ENCODE peak calls at places on chromosomes 4 and X, in six cellular contexts. P is Caco-2, M is breast epithelium, W is ascending aorta, C is HL-60, J is lung. S is an unnamed sample.

GRCh38 chr4:165720411-165721082 is 152.5 kb upstream of the TLL1 start:
- DNase-seq in P (no peak), M (no peak), W (no peak), C (no peak), J (no peak), S (no peak)

GRCh38 chrX:71236858-71237257 is 13.8 kb downstream of the GJB1 start:
- DNase-seq in P (no peak), M (no peak), W (no peak), C (no peak), J (no peak), S (no peak)

GRCh38 chrX:71103110-71103983 is 3.2 kb downstream of the CXorf65 start:
- DNase-seq in P (peak), M (no peak), W (no peak), C (no peak), J (no peak), S (no peak)

GRCh38 chrX:49184294-49185061 is 1.7 kb downstream of the PRICKLE3 start:
- DNase-seq in P (no peak), M (peak), W (peak), C (no peak), J (peak), S (no peak)

GRCh38 chrX:69014200-69014599 is 151.1 kb downstream of the PJA1 start:
- DNase-seq in P (no peak), M (no peak), W (peak), C (no peak), J (peak), S (no peak)

GRCh38 chrX:155768036-155768769 is 112.9 kb upstream of the VAMP7 start:
- DNase-seq in P (no peak), M (no peak), W (no peak), C (no peak), J (no peak), S (no peak)

GRCh38 chr4:113919611-113920010 is 59.8 kb downstream of the ARSJ start:
- DNase-seq in P (no peak), M (no peak), W (no peak), C (no peak), J (no peak), S (no peak)

GRCh38 chrX:129706395-129707072 is 32.2 kb upstream of the XPNPEP2 start:
- DNase-seq in P (no peak), M (peak), W (peak), C (no peak), J (no peak), S (no peak)

GRCh38 chr4:38860788-38861424 is 4.3 kb upstream of the TLR6 start:
- DNase-seq in P (peak), M (no peak), W (no peak), C (peak), J (peak), S (peak)

GRCh38 chrX:12955882-12956703 is 18.8 kb upstream of the TMSB4X start:
- DNase-seq in P (peak), M (no peak), W (peak), C (peak), J (peak), S (no peak)

GRCh38 chr4:80035336-80035735 is 37.7 kb downstream of the ANTXR2 start:
- DNase-seq in P (no peak), M (no peak), W (no peak), C (no peak), J (no peak), S (no peak)

GRCh38 chr4:63430105-63430504 is 979.1 kb downstream of the TECRL start:
- DNase-seq in P (no peak), M (no peak), W (no peak), C (no peak), J (no peak), S (no peak)

GRCh38 chr4:175346381-175346780 is 428.2 kb downstream of the ADAM29 start:
- DNase-seq in P (no peak), M (no peak), W (no peak), C (no peak), J (no peak), S (no peak)

GRCh38 chrX:1261285-1261684 is 7.3 kb upstream of the CSF2RA start:
- DNase-seq in P (no peak), M (no peak), W (no peak), C (no peak), J (no peak), S (no peak)

GRCh38 chrX:22300130-22300529 is 27.4 kb downstream of the CBLL2 start:
- DNase-seq in P (no peak), M (no peak), W (no peak), C (no peak), J (no peak), S (no peak)

GRCh38 chr4:40247350-40247749 is 50.5 kb downstream of the RHOH start:
- DNase-seq in P (no peak), M (no peak), W (no peak), C (no peak), J (no peak), S (no peak)

GRCh38 chrX:49309401-49309981 is 6.0 kb downstream of the GAGE10 start:
- DNase-seq in P (peak), M (no peak), W (no peak), C (no peak), J (no peak), S (no peak)

GRCh38 chr4:128955751-128956150 is 137.6 kb downstream of the SCLT1 start:
- DNase-seq in P (no peak), M (no peak), W (no peak), C (no peak), J (no peak), S (no peak)

GRCh38 chr4:84583871-84584373 is 995 bp downstream of the CDS1 start:
- DNase-seq in P (no peak), M (no peak), W (no peak), C (no peak), J (no peak), S (no peak)

DNA sequence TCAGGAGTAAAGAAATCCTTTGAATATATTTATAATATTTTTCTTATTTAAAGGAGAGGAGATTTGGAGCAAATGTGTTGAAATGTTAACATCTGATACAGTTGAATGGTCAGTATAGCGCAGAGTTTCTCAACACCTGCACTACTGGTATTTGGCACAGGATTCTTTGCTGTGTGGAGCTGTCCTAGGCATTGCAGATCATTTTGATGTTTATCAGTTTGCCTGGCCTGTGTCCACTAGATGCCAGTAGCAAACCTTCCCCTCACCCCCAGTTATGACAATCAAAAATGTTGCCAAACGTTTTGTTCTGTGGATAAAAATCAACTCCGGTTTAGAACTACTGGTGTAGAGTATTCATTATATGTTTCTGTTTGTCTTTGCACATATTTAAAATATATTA is 765.3 kb upstream of the SLIT2 start:
- DNase-seq in P (no peak), M (no peak), W (no peak), C (no peak), J (no peak), S (no peak)
- TF ChIP-seq CTCF in P (no peak), M (no peak), W (no peak), C (no peak), J (no peak), S (no peak)

DNA sequence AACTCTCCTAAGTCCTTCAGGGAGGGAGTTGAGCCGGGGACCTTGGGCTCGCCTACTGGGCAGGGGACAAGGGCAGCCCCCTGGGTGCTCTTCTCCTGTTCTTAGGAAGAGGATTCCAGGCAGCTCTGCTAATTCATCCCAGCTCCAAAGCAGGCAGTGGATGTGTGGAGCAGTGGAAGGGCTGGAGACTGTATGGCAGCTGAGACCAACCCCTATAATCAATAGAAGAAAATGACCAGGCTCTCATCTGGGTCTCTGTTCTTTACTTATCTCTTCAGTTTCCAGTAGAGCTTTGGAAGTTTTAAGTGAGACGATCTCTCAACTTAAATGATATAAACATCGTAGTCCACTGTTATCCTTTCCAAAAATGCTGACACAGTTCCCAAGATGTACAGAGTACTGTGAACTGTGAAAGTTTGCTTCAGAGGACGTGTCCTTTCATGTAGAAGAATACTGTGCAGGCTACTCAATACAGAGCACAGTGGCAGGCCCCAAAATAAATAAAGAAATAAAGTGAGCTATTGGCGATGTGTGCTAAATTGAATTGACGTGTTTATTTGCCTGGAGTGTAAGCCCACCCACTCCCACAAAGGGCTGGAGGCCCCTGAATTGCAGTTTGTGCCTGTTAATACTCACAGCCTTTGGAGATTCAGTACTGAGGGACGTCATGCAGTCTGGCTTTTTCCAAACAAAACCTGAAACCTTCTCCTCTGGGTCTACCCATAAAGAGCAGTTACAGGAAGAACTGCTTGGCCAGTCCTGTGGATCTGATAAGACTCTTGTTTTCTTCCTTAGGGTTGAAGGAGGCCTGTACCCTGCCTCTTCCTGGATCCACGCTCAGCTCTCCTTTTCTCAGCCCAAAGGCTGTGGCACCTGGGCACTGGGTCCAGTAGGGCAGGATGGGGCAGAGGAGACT is 66.2 kb downstream of the SOWAHB start:
- DNase-seq in P (no peak), M (no peak), W (no peak), C (no peak), J (no peak), S (no peak)
- H3K4me3 ChIP-seq in P (peak), M (no peak), W (no peak), C (no peak), J (no peak), S (no peak)

GRCh38 chrX:17986977-17987376 is 125.9 kb upstream of the RAI2 start:
- DNase-seq in P (no peak), M (no peak), W (no peak), C (no peak), J (no peak), S (no peak)
- TF ChIP-seq CTCF in P (no peak), M (no peak), W (no peak), C (no peak), J (no peak), S (no peak)

DNA sequence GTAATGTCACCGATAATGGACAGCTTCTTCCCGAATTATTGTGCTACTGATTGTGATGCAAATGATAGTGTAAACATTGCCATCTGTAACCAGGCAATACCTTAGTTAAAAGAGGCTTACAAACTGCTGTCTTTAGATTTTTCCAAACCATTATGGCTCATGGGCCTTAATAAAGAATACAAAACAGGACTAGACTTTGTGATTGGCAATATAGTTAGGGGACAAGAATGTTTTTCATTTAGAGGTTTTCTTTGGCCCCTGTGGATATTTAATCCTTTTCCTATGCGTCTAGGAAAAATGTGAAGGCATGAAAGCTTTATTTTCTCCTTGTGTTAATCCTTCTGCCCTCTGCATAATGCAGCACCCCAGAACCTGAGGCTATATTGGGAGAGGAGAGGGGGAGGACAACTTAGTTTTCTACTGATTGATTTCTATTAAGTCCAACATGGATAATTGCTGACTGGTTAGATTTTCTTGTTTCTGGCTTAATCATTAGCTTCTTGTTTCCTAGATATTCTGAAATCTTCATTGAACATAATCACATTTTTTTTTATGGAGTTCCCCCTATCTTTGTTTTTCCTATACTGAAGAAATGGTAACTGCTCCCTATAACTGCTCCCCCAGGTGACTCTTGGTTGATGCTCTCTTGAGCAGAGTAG is 1.9 kb downstream of the PRPS1 start:
- DNase-seq in P (no peak), M (no peak), W (no peak), C (no peak), J (no peak), S (no peak)
- H3K4me3 ChIP-seq in P (no peak), M (no peak), W (peak), C (peak), J (no peak), S (peak)

S was measured in GM12864.